ENCODE peak calls at places on chromosome 10, in eight cellular contexts. U is CD8-positive, alpha-beta memory T cell; W is left ventricle myocardium superior; O is breast epithelium; N is stimulated activated CD8-positive, alpha-beta memory T cell treated with anti-CD3 and anti-CD28 coated beads, Interleukin-7, amount 100 ng/mL, for 48 hours; S is neural crest cell; J is Daoy; X is putamen. Y is an unnamed sample.

GRCh38 chr10:71448146-71448545 is 51.4 kb downstream of the CDH23 start:
- DNase-seq in X (no peak), O (no peak), J (no peak), U (no peak), N (no peak), S (no peak), W (no peak), Y (no peak)

GRCh38 chr10:78866731-78867554 is 201.8 kb upstream of the ZMIZ1 start:
- DNase-seq in N (no peak), U (no peak), W (no peak), X (no peak), J (no peak), O (no peak), S (no peak), Y (no peak)

GRCh38 chr10:58473966-58474365 is 38.7 kb upstream of the BICC1 start:
- DNase-seq in W (no peak), U (no peak), S (no peak), J (peak), X (no peak), N (no peak), O (no peak), Y (peak)

GRCh38 chr10:112389147-112389822 is 15.4 kb downstream of the ACSL5 start:
- DNase-seq in O (no peak), W (no peak), N (no peak), S (no peak), J (peak), U (peak), X (no peak), Y (peak)

GRCh38 chr10:45380903-45381610 is 7.0 kb downstream of the ALOX5 start:
- DNase-seq in U (no peak), N (no peak), J (no peak), W (no peak), X (no peak), S (no peak), O (no peak), Y (no peak)

GRCh38 chr10:124547651-124548168 is 86.1 kb downstream of the LHPP start:
- DNase-seq in X (no peak), S (no peak), W (no peak), U (no peak), O (no peak), J (no peak), N (no peak), Y (no peak)

GRCh38 chr10:3102721-3103410 is 35.5 kb downstream of the PFKP start:
- DNase-seq in S (no peak), U (no peak), J (no peak), W (no peak), X (peak), N (no peak), O (no peak), Y (peak)

GRCh38 chr10:129758180-129758579 is 205.9 kb downstream of the EBF3 start:
- DNase-seq in U (no peak), X (no peak), O (no peak), J (no peak), N (no peak), W (no peak), S (no peak), Y (no peak)

GRCh38 chr10:84267503-84268126 is 22.8 kb downstream of the RGR start:
- DNase-seq in O (no peak), N (peak), U (peak), J (peak), X (peak), S (peak), W (peak), Y (peak)

GRCh38 chr10:31912898-31913847 is 15.5 kb downstream of the ARHGAP12 start:
- DNase-seq in N (no peak), O (no peak), S (no peak), W (peak), J (no peak), U (no peak), X (no peak), Y (peak)